ENCODE peak calls at places on chromosome X, in five cellular contexts. One of them, this sample, is unnamed.
A peak's percentile ranks its signal among the peaks of the same experiment; 100 is the strongest.

GRCh38 chrX:136767104-136767941 is 13.4 kb downstream of the ARHGEF6 start:
- DNase-seq in M059J: peak; percentile 81
- DNase-seq in AG08395: peak; percentile 51
- DNase-seq in T-helper 17 cell: peak; percentile 35
- DNase-seq in astrocyte of the spinal cord: peak; percentile 54
- DNase-seq in this sample: no peak

GRCh38 chrX:123736333-123736921 is 3.6 kb upstream of the THOC2 start:
- DNase-seq in astrocyte of the spinal cord: peak; percentile 19
- DNase-seq in AG08395: peak; percentile 28
- DNase-seq in T-helper 17 cell: no peak
- DNase-seq in M059J: peak; percentile 87
- DNase-seq in this sample: no peak

GRCh38 chrX:85499400-85499799 is 119.9 kb upstream of the POF1B start:
- DNase-seq in M059J: no peak
- DNase-seq in AG08395: no peak
- DNase-seq in T-helper 17 cell: no peak
- DNase-seq in astrocyte of the spinal cord: no peak
- DNase-seq in this sample: no peak

GRCh38 chrX:111585337-111585736 is 73.9 kb downstream of the SERTM2 start:
- DNase-seq in T-helper 17 cell: no peak
- DNase-seq in M059J: no peak
- DNase-seq in astrocyte of the spinal cord: no peak
- DNase-seq in AG08395: no peak
- DNase-seq in this sample: no peak

GRCh38 chrX:154526901-154527675 is 11.1 kb upstream of the FAM3A start:
- DNase-seq in astrocyte of the spinal cord: peak; percentile 78
- DNase-seq in M059J: peak; percentile 85
- DNase-seq in AG08395: peak; percentile 63
- DNase-seq in T-helper 17 cell: no peak
- DNase-seq in this sample: peak; percentile 22

GRCh38 chrX:9341305-9342201 is 123.3 kb upstream of the TBL1X start:
- DNase-seq in AG08395: no peak
- DNase-seq in astrocyte of the spinal cord: peak; percentile 55
- DNase-seq in M059J: peak; percentile 67
- DNase-seq in T-helper 17 cell: no peak
- DNase-seq in this sample: no peak

GRCh38 chrX:19514791-19515614 is at the start of gene MAP3K15:
- DNase-seq in AG08395: peak; percentile 10
- DNase-seq in astrocyte of the spinal cord: no peak
- DNase-seq in T-helper 17 cell: no peak
- DNase-seq in M059J: peak; percentile 32
- DNase-seq in this sample: no peak

GRCh38 chrX:136762820-136763452 is 17.8 kb downstream of the ARHGEF6 start:
- DNase-seq in astrocyte of the spinal cord: no peak
- DNase-seq in M059J: no peak
- DNase-seq in T-helper 17 cell: no peak
- DNase-seq in AG08395: no peak
- DNase-seq in this sample: no peak

GRCh38 chrX:48835524-48836329 is at the start of gene PCSK1N:
- DNase-seq in astrocyte of the spinal cord: no peak
- DNase-seq in AG08395: no peak
- DNase-seq in T-helper 17 cell: peak; percentile 31
- DNase-seq in M059J: peak; percentile 62
- DNase-seq in this sample: no peak

GRCh38 chrX:18761750-18762149 is 54.3 kb downstream of the PPEF1 start:
- DNase-seq in astrocyte of the spinal cord: no peak
- DNase-seq in M059J: no peak
- DNase-seq in AG08395: no peak
- DNase-seq in T-helper 17 cell: no peak
- DNase-seq in this sample: no peak

GRCh38 chrX:51395807-51396728 is 63.4 kb downstream of the NUDT10 start:
- DNase-seq in astrocyte of the spinal cord: no peak
- DNase-seq in T-helper 17 cell: peak; percentile 34
- DNase-seq in AG08395: no peak
- DNase-seq in M059J: peak; percentile 2
- DNase-seq in this sample: no peak

GRCh38 chrX:81414630-81415029 is 212.7 kb downstream of the SH3BGRL start:
- DNase-seq in astrocyte of the spinal cord: peak; percentile 1
- DNase-seq in M059J: peak; percentile 3
- DNase-seq in AG08395: peak; percentile 1
- DNase-seq in T-helper 17 cell: no peak
- DNase-seq in this sample: no peak

GRCh38 chrX:30309139-30309571 is at the start of gene NR0B1:
- DNase-seq in astrocyte of the spinal cord: no peak
- DNase-seq in AG08395: no peak
- DNase-seq in M059J: no peak
- DNase-seq in T-helper 17 cell: no peak
- DNase-seq in this sample: no peak

GRCh38 chrX:112946227-112946626 is 105.6 kb upstream of the AMOT start:
- DNase-seq in M059J: no peak
- DNase-seq in T-helper 17 cell: no peak
- DNase-seq in AG08395: no peak
- DNase-seq in astrocyte of the spinal cord: no peak
- DNase-seq in this sample: no peak

GRCh38 chrX:7191681-7192110 is 43.7 kb upstream of the PUDP start:
- DNase-seq in AG08395: no peak
- DNase-seq in astrocyte of the spinal cord: no peak
- DNase-seq in T-helper 17 cell: no peak
- DNase-seq in M059J: no peak
- DNase-seq in this sample: no peak